ENCODE peak calls at places on chromosomes 7 and 10, in seven cellular contexts. B is fibroblast of lung, I is IMR-90, R is GM23338, S is HepG2, L is K562, H is PC-3. X is an unnamed sample.

GRCh38 chr7:155217629-155218028 is 80.0 kb upstream of the INSIG1 start:
- DNase-seq in B (no peak), R (no peak), I (no peak), S (no peak), H (no peak), L (no peak), X (no peak)

GRCh38 chr7:111014074-111014473 is 76.9 kb upstream of the LRRN3 start:
- DNase-seq in B (no peak), R (no peak), H (no peak), I (peak; percentile 9), L (no peak), S (no peak), X (no peak)

GRCh38 chr10:119205926-119206602 is 1.3 kb upstream of the GRK5 start:
- DNase-seq in L (peak; percentile 25), I (no peak), R (peak; percentile 65), H (peak; percentile 37), S (peak; percentile 83), B (peak; percentile 25), X (no peak)

GRCh38 chr7:132112632-132113031 is 463.6 kb downstream of the PLXNA4 start:
- DNase-seq in B (no peak), R (no peak), L (no peak), H (no peak), S (no peak), I (no peak), X (no peak)

GRCh38 chr10:125158528-125159485 is 1.6 kb downstream of the CTBP2 start:
- DNase-seq in H (peak; percentile 44), B (peak; percentile 56), S (no peak), I (peak; percentile 54), L (peak; percentile 46), R (no peak), X (peak; percentile 47)

GRCh38 chr7:132203021-132203420 is 373.2 kb downstream of the PLXNA4 start:
- DNase-seq in R (no peak), H (no peak), B (no peak), S (no peak), I (no peak), L (no peak), X (no peak)

GRCh38 chr10:44982114-44982460 is 3.5 kb upstream of the DEPP1 start:
- DNase-seq in R (no peak), I (no peak), B (peak; percentile 67), L (no peak), S (no peak), H (peak; percentile 93), X (peak; percentile 38)

GRCh38 chr10:12502526-12503274 is 153.4 kb downstream of the CAMK1D start:
- DNase-seq in S (no peak), I (no peak), R (no peak), B (no peak), H (no peak), L (no peak), X (no peak)

GRCh38 chr7:1531263-1531978 is 919 bp downstream of the MAFK start:
- DNase-seq in S (no peak), B (peak; percentile 24), L (no peak), R (no peak), I (peak; percentile 41), H (peak; percentile 38), X (no peak)

GRCh38 chr7:42843209-42843800 is 68.6 kb downstream of the C7orf25 start:
- DNase-seq in H (peak; percentile 63), R (peak; percentile 84), S (peak; percentile 31), I (peak; percentile 31), L (peak; percentile 27), B (peak; percentile 26), X (peak; percentile 10)
- H3K4me3 ChIP-seq in H (peak overlapping the region; percentile 67), R (no peak overlapping the region), S (no peak overlapping the region), I (no peak overlapping the region), L (no peak overlapping the region), B (peak overlapping the region; percentile 48), X (peak overlapping the region; percentile 48)

GRCh38 chr7:130906575-130906974 is 172.6 kb upstream of the KLF14 start:
- DNase-seq in S (no peak), R (no peak), H (peak; percentile 9), B (no peak), I (peak; percentile 15), L (no peak), X (no peak)

GRCh38 chr7:130902755-130903357 is 168.8 kb upstream of the KLF14 start:
- DNase-seq in L (no peak), I (peak; percentile 23), H (peak; percentile 20), R (no peak), B (peak; percentile 59), S (no peak), X (no peak)

GRCh38 chr7:130903358-130903974 is 169.5 kb upstream of the KLF14 start:
- DNase-seq in B (peak; percentile 98), I (peak; percentile 98), R (no peak), L (peak; percentile 42), S (no peak), H (peak; percentile 72), X (peak; percentile 98)

GRCh38 chr7:130904031-130904757 is 170.2 kb upstream of the KLF14 start:
- DNase-seq in I (peak; percentile 93), S (peak; percentile 85), H (peak; percentile 95), B (peak; percentile 97), L (peak; percentile 42), R (no peak), X (peak; percentile 96)

DNA sequence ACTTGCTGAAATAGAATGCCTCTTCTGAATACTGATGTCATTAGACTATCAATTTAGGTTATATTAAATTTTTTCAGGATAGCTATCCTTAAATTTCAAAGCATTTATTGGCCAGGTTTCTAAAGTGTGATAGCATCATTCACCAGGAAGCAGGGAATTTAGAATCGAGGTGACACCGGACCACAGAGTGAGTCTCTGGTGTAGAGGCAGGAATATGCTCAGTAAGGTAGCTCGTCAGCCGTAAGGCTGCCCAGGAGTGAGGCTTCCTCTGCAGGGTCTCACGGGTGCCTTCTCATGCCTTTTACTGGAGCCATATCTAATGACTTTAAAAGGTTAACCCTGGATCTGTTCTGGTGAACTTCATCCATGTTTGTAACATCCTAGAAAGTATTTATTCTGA is 170.8 kb upstream of the KLF14 start:
- DNase-seq in I (peak; percentile 30), S (no peak), L (no peak), H (peak; percentile 50), R (no peak), B (no peak), X (no peak)
- H4K20me1 ChIP-seq in I (peaks cover 93% of the 10 kb centered on the region), S (no peaks in the 10 kb centered on the region), L (no peaks in the 10 kb centered on the region), H (peaks cover 37% of the 10 kb centered on the region), R (no peaks in the 10 kb centered on the region), B (peaks cover 3% of the 10 kb centered on the region), X (peaks cover 49% of the 10 kb centered on the region)

DNA sequence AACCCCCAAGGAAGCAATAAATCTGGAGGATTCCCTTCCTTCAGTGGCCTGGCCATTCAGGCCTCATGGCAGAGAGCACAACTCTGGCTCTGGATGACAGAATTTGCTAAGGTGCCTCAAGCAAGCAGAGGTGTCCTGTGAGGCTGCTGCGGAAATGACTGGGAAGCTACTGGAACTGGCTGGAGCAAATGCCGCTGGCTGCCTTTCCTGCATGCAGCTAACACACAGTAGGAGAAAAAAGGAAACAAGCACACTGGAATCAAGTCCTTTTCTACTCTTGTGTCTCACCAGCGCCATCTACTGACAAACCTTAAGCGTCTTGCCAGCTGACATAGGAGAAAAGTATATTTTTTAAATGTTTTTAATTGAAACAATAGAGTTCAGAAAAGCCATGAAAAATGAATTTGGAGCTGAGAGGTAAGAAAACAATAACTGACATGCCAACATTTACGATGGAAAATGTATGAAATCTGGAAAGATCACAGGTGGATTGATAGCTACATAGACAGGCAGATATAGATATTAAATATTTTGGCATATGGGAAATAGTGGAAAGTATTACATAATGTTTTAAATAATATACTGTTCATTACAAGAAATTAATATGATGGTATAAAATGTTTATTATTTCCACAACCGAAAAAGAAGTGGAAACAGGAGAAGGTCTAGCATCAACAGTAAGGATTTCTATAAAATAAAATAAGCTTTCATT is 951.6 kb downstream of the ANKRD7 start:
- DNase-seq in H (peak; percentile 79), B (peak; percentile 54), R (peak; percentile 98), S (peak; percentile 67), L (peak; percentile 21), I (peak; percentile 42), X (peak; percentile 47)
- H2AFZ ChIP-seq in H (peak overlapping the region; percentile 67), B (no peak overlapping the region), R (no peak overlapping the region), S (no peak overlapping the region), L (no peak overlapping the region), I (no peak overlapping the region), X (peak overlapping the region; percentile 79)

GRCh38 chr10:34522542-34522941 is 292.6 kb downstream of the PARD3 start:
- DNase-seq in R (peak; percentile 55), S (no peak), I (peak; percentile 35), L (no peak), H (peak; percentile 92), B (peak; percentile 26), X (no peak)

GRCh38 chr10:34524369-34525091 is 290.6 kb downstream of the PARD3 start:
- DNase-seq in H (no peak), B (peak; percentile 70), R (no peak), S (no peak), I (no peak), L (no peak), X (peak; percentile 69)

GRCh38 chr10:34520084-34520483 is 295.0 kb downstream of the PARD3 start:
- DNase-seq in R (no peak), I (no peak), H (peak; percentile 100), S (peak; percentile 15), L (no peak), B (peak; percentile 68), X (peak; percentile 66)

GRCh38 chr10:34523017-34523767 is 291.9 kb downstream of the PARD3 start:
- DNase-seq in S (no peak), R (no peak), I (peak; percentile 52), H (peak; percentile 69), L (no peak), B (peak; percentile 57), X (peak; percentile 42)

GRCh38 chr10:34520510-34520909 is 294.6 kb downstream of the PARD3 start:
- DNase-seq in R (no peak), L (no peak), B (no peak), I (no peak), H (no peak), S (no peak), X (no peak)
- H3K4me3 ChIP-seq in R (no peak overlapping the region), L (no peak overlapping the region), B (no peak overlapping the region), I (no peak overlapping the region), H (peak overlapping the region; percentile 4), S (no peak overlapping the region), X (no peak overlapping the region)

DNA sequence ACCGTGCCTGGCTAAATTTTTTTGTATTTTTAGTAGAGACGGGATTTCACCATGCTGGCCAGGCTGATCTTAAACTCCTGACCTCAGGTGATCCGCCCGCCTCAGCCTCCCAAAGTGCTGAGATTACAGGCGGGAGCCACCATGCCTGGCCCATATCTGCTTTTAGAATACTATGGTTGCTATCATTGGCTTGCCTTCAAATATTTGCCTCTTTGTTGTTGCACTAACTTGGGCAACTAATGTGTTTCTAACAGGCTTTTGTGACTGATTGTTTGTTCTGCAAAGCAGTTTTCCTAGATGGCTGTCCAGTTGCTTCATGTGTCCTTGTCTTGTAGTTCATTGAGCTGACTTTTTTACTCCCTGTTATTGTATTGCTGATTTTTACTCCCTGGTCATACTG is 9.7 kb downstream of the VDAC2 start:
- DNase-seq in B (no peak), H (no peak), L (no peak), R (no peak), I (no peak), S (no peak), X (no peak)
- H4K20me1 ChIP-seq in B (no peaks in the 10 kb centered on the region), H (peaks cover 88% of the 10 kb centered on the region), L (peaks cover 32% of the 10 kb centered on the region), R (peaks cover 28% of the 10 kb centered on the region), I (peaks cover 50% of the 10 kb centered on the region), S (peaks cover 43% of the 10 kb centered on the region), X (peaks cover 85% of the 10 kb centered on the region)